ENCODE peak calls at places on chromosomes 12 and 14, in six cellular contexts. Z is AG04450, G is neural crest cell, W is uterus, I is mesothelial cell of epicardium, P is transverse colon. J is an unnamed sample.

GRCh38 chr14:69424139-69424923 is 25.8 kb downstream of the SLC39A9 start:
- DNase-seq in Z (no peak), P (no peak), W (no peak), G (no peak), I (no peak), J (no peak)

GRCh38 chr12:114774181-114774580 is 90.2 kb upstream of the TBX3 start:
- DNase-seq in G (no peak), W (no peak), Z (no peak), I (no peak), P (no peak), J (peak)

GRCh38 chr14:79248771-79249170 is 962.5 kb downstream of the DIO2 start:
- DNase-seq in I (no peak), W (no peak), P (no peak), G (no peak), Z (no peak), J (no peak)

GRCh38 chr14:74239848-74240793 is 872 bp downstream of the VSX2 start:
- DNase-seq in P (no peak), Z (no peak), I (no peak), G (peak), W (no peak), J (no peak)

GRCh38 chr14:33186656-33187055 is 248.0 kb downstream of the NPAS3 start:
- DNase-seq in P (no peak), I (no peak), Z (no peak), W (no peak), G (no peak), J (no peak)

GRCh38 chr12:122984612-122985358 is 4.3 kb downstream of the ARL6IP4 start:
- DNase-seq in P (no peak), I (no peak), Z (no peak), W (no peak), G (peak), J (no peak)

GRCh38 chr14:49858383-49858782 is 5.8 kb upstream of the NEMF start:
- DNase-seq in Z (no peak), G (no peak), I (no peak), W (no peak), P (no peak), J (no peak)

GRCh38 chr12:6946033-6946919 is 2.5 kb downstream of the C12orf57 start:
- DNase-seq in I (peak), W (no peak), P (peak), G (no peak), Z (no peak), J (peak)

GRCh38 chr12:130879781-130880389 is 8.0 kb downstream of the RAN start:
- DNase-seq in I (no peak), Z (no peak), W (no peak), P (no peak), G (no peak), J (no peak)

GRCh38 chr14:61560323-61560722 is 135.0 kb upstream of the HIF1A start:
- DNase-seq in G (no peak), P (no peak), I (no peak), Z (no peak), W (no peak), J (no peak)

GRCh38 chr14:89309670-89310177 is 107.3 kb downstream of the FOXN3 start:
- DNase-seq in P (no peak), Z (no peak), I (no peak), G (no peak), W (no peak), J (no peak)

GRCh38 chr12:18895946-18896345 is 158.0 kb downstream of the CAPZA3 start:
- DNase-seq in Z (no peak), P (no peak), W (no peak), G (peak), I (no peak), J (peak)

GRCh38 chr14:82046512-82047226 is 513.0 kb upstream of the SEL1L start:
- DNase-seq in G (no peak), W (no peak), I (no peak), P (no peak), Z (no peak), J (no peak)

GRCh38 chr12:55067701-55068100 is 47.9 kb downstream of the NEUROD4 start:
- DNase-seq in P (no peak), Z (no peak), I (no peak), W (no peak), G (no peak), J (no peak)

GRCh38 chr12:55068416-55069010 is 48.7 kb downstream of the NEUROD4 start:
- DNase-seq in Z (no peak), I (no peak), P (no peak), G (peak), W (no peak), J (peak)

GRCh38 chr12:55072093-55072492 is 52.3 kb downstream of the NEUROD4 start:
- DNase-seq in G (no peak), I (no peak), W (no peak), Z (no peak), P (peak), J (no peak)

GRCh38 chr12:55074771-55075170 is 51.4 kb upstream of the OR9K2 start:
- DNase-seq in P (no peak), W (no peak), I (no peak), G (no peak), Z (no peak), J (no peak)

GRCh38 chr12:55073043-55074022 is 52.9 kb upstream of the OR9K2 start:
- DNase-seq in W (peak), I (peak), G (peak), Z (peak), P (peak), J (peak)
- TF ChIP-seq CTCF in W (peak), I (peak), G (peak), Z (peak), P (peak), J (peak)

GRCh38 chr12:54222609-54223008 is 33.8 kb upstream of the SMUG1 start:
- DNase-seq in W (no peak), Z (peak), G (no peak), I (no peak), P (no peak), J (no peak)

GRCh38 chr12:54220567-54220966 is 31.8 kb upstream of the SMUG1 start:
- DNase-seq in I (no peak), G (no peak), P (no peak), W (no peak), Z (no peak), J (no peak)

GRCh38 chr12:54217774-54218221 is 29.0 kb upstream of the SMUG1 start:
- DNase-seq in W (no peak), G (peak), P (peak), Z (no peak), I (no peak), J (no peak)

GRCh38 chr12:54221402-54221984 is 32.7 kb upstream of the SMUG1 start:
- DNase-seq in Z (no peak), P (no peak), G (no peak), I (no peak), W (no peak), J (no peak)

GRCh38 chr12:54220092-54220557 is 31.3 kb upstream of the SMUG1 start:
- DNase-seq in I (peak), W (peak), G (peak), Z (peak), P (peak), J (peak)
- TF ChIP-seq CTCF in I (peak), W (peak), G (peak), Z (peak), P (peak), J (peak)

DNA sequence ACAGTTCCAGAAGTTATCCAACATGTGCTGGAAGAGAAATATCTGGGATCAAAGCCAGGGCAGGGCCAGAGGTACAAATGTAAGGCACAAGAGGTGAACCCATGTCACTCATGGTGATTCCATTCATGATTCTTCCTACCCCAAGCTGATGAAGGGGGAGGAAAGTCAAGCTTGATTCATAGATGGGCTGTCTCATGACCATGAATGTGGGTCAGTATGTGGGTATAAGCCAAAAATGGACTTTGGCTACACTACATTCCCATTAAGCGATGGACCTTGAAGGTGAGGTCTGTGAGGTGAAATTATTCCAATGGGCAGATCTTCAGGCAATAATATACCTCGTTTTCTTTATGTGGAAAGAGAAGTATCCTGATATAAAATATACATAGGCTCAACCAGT is 217.1 kb downstream of the BTG1 start:
- DNase-seq in I (no peak), Z (no peak), W (no peak), G (no peak), P (no peak), J (no peak)
- TF ChIP-seq CTCF in I (no peak), Z (no peak), W (no peak), G (no peak), P (no peak), J (no peak)

DNA sequence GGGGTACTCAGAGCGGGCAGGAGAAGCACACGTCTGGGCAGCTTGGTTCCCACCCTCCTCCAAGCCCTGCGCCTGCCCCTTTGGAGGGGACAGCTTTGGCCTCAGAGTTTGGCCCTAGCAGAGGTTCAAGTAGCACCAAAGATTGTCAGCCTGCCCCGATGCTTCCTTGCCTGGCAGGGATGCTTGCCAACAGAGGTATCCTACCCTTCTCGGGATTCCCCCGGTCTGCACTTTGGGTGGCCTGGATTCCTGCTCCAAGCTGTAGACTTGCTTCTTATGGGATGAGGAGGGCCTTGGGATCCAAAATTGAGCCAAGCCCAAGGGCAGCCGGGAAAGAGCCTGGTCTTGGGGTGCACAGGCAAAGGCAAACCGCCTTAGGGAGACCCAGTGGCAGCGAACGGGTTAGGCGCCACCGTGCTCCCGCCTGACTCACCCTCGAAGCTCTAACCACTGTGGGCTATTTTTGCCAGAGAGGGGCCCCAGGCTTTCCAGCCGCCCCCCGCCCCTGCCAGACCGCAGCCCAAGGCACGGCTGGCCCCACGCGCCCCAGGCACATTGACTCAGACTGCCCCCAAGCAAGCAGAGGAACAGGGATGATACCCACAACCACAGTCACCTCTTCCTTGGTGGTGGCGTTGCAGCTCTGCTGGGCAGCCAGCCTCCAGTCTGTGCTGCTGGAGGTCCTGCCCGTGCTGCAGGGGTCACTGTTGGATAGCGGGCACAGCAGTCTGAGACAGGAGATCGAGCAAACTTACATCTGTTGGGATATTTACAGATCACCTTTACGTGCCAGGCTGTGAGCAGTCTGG is 882 bp upstream of the WNT10B start:
- DNase-seq in W (no peak), I (no peak), Z (no peak), P (no peak), G (no peak), J (no peak)
- TF ChIP-seq CTCF in W (no peak), I (no peak), Z (peak), P (no peak), G (no peak), J (no peak)

GRCh38 chr12:29146201-29146600 is 2.9 kb upstream of the FAR2 start:
- DNase-seq in Z (no peak), P (no peak), G (no peak), W (no peak), I (no peak), J (no peak)
- TF ChIP-seq CTCF in Z (no peak), P (no peak), G (no peak), W (no peak), I (no peak), J (no peak)

DNA sequence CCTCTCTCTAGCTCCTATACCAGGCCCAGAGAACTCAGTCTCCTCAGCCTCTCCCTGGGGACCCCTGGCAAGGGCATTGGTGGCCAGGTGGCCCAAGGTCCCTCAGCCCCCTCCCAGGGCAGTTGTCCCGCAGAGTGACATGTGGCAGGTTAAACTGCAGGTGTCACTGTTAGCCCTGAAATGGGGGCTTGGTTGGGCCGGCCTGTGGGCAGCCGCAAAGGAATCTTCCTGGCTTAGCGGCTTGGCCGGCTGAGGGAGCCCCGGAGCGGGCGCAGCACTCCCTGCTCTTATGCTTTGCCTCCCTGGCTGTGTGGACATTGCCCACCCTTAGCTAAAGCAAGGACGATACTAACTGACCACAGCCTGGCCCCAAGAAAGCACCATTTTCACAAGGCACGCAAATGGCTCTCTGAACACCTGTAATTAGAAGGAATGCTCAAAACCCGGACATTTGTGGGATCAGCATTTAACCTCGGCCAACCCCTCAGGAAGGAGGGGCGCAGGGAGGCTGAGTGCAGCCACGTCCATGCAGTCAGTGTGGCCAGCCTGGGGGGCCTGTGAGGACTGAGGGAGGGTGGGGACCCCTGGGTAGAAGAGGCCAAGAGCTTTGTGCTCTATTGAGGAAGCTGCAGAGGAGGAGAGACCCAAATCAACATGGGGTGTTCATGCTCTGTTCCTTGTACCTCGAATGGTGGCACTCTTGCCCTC is 82.2 kb downstream of the PAPOLA start:
- DNase-seq in W (no peak), G (peak), P (peak), I (peak), Z (no peak), J (peak)
- TF ChIP-seq CTCF in W (no peak), G (peak), P (no peak), I (peak), Z (peak), J (peak)

DNA sequence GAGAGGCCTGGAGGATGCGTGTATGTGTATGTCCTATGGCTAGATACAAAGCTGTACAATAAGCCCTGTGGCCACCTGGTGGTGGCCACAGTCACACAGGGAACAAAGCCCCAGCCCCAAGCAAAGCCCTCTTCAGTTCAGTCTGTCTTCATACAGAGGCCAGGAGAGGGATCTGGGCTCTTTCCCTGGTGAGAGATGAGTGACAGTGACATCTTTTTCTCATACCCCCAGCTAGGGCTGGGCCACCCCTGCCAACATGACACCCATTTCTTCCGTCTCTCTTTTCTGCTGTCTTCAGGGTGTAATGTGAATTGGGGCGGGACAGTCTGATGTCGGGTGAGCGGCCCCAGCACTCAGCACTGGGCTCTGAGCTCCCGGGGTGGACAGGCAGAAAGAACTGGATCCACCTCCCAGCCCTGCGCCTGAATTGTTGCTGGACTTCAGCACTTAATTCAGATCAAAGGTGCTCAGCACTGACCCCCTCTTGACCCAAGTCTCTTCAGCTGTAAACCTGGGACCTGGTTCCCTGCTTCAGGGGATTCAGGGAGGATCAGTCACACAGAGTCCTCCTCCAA is 59.8 kb downstream of the SERPINA3 start:
- DNase-seq in W (no peak), Z (no peak), I (peak), P (no peak), G (no peak), J (no peak)
- TF ChIP-seq CTCF in W (no peak), Z (peak), I (no peak), P (no peak), G (peak), J (no peak)

J was measured in Caco-2.